ENCODE peak calls at places on chromosomes 5 and 9, in seven cellular contexts. G is Calu3, B is bronchial epithelial cell, T is neural crest cell, O is fibroblast of pulmonary artery, P is omental fat pad, N is endothelial cell. S is an unnamed sample.

GRCh38 chr9:135050072-135050990 is 37.1 kb upstream of the OLFM1 start:
- DNase-seq in G (no peak), B (no peak), T (no peak), O (no peak), P (no peak), N (no peak), S (peak; percentile 77)

GRCh38 chr9:133939386-133939785 is 52.7 kb downstream of the VAV2 start:
- DNase-seq in G (no peak), B (no peak), T (no peak), O (no peak), P (no peak), N (no peak), S (no peak)

GRCh38 chr5:147688965-147689364 is 93.6 kb downstream of the JAKMIP2 start:
- DNase-seq in G (no peak), B (peak; percentile 6), T (no peak), O (peak; percentile 22), P (no peak), N (no peak), S (no peak)

GRCh38 chr9:80492221-80492620 is 920.5 kb downstream of the TLE4 start:
- DNase-seq in G (peak; percentile 42), B (peak; percentile 13), T (no peak), O (peak; percentile 9), P (no peak), N (no peak), S (no peak)

GRCh38 chr5:61966991-61967390 is 339.0 kb upstream of the KIF2A start:
- DNase-seq in G (no peak), B (peak; percentile 30), T (no peak), O (no peak), P (no peak), N (no peak), S (no peak)

GRCh38 chr9:37961346-37961745 is 57.4 kb upstream of the SLC25A51 start:
- DNase-seq in G (no peak), B (no peak), T (no peak), O (no peak), P (no peak), N (no peak), S (no peak)

GRCh38 chr9:97359147-97359546 is 51.7 kb downstream of the CCDC180 start:
- DNase-seq in G (no peak), B (no peak), T (no peak), O (no peak), P (no peak), N (no peak), S (no peak)

GRCh38 chr5:66232701-66233100 is 88.6 kb downstream of the SREK1 start:
- DNase-seq in G (no peak), B (no peak), T (peak; percentile 10), O (peak; percentile 30), P (no peak), N (no peak), S (no peak)

GRCh38 chr9:13816837-13817236 is 497.1 kb downstream of the NFIB start:
- DNase-seq in G (no peak), B (peak; percentile 90), T (no peak), O (no peak), P (no peak), N (no peak), S (no peak)

GRCh38 chr9:17280350-17281012 is 145.6 kb downstream of the CNTLN start:
- DNase-seq in G (no peak), B (no peak), T (no peak), O (peak; percentile 63), P (no peak), N (no peak), S (no peak)

GRCh38 chr5:139649082-139649991 is 1.2 kb downstream of the CXXC5 start:
- DNase-seq in G (no peak), B (no peak), T (peak; percentile 38), O (no peak), P (no peak), N (peak; percentile 40), S (no peak)

GRCh38 chr5:9335754-9336495 is 209.9 kb downstream of the SEMA5A start:
- DNase-seq in G (no peak), B (peak; percentile 33), T (no peak), O (no peak), P (no peak), N (no peak), S (no peak)

GRCh38 chr5:117041926-117042595 is 467.4 kb upstream of the SEMA6A start:
- DNase-seq in G (no peak), B (no peak), T (no peak), O (no peak), P (no peak), N (no peak), S (no peak)

GRCh38 chr9:27348785-27349489 is 52.0 kb upstream of the EQTN start:
- DNase-seq in G (no peak), B (no peak), T (no peak), O (no peak), P (no peak), N (no peak), S (no peak)

GRCh38 chr9:117715411-117715989 is 11.3 kb downstream of the TLR4 start:
- DNase-seq in G (no peak), B (no peak), T (no peak), O (peak; percentile 69), P (no peak), N (no peak), S (no peak)

GRCh38 chr5:74546796-74547195 is 93.7 kb downstream of the ENC1 start:
- DNase-seq in G (no peak), B (peak; percentile 27), T (no peak), O (no peak), P (no peak), N (no peak), S (no peak)

GRCh38 chr9:4563105-4563504 is 72.8 kb downstream of the SLC1A1 start:
- DNase-seq in G (no peak), B (no peak), T (no peak), O (no peak), P (no peak), N (no peak), S (no peak)

GRCh38 chr5:141681295-141681694 is 735 bp downstream of the ARAP3 start:
- DNase-seq in G (no peak), B (no peak), T (no peak), O (no peak), P (no peak), N (no peak), S (no peak)

GRCh38 chr5:133363807-133364587 is 248.3 kb downstream of the FSTL4 start:
- DNase-seq in G (no peak), B (no peak), T (no peak), O (no peak), P (no peak), N (no peak), S (peak; percentile 62)

GRCh38 chr5:133364916-133365315 is 247.4 kb downstream of the FSTL4 start:
- DNase-seq in G (no peak), B (no peak), T (no peak), O (no peak), P (no peak), N (no peak), S (no peak)

GRCh38 chr5:133366438-133366837 is 245.9 kb downstream of the FSTL4 start:
- DNase-seq in G (no peak), B (peak; percentile 53), T (no peak), O (no peak), P (no peak), N (no peak), S (no peak)

GRCh38 chr5:133365738-133366137 is 246.6 kb downstream of the FSTL4 start:
- DNase-seq in G (no peak), B (no peak), T (no peak), O (no peak), P (no peak), N (no peak), S (peak; percentile 64)

DNA sequence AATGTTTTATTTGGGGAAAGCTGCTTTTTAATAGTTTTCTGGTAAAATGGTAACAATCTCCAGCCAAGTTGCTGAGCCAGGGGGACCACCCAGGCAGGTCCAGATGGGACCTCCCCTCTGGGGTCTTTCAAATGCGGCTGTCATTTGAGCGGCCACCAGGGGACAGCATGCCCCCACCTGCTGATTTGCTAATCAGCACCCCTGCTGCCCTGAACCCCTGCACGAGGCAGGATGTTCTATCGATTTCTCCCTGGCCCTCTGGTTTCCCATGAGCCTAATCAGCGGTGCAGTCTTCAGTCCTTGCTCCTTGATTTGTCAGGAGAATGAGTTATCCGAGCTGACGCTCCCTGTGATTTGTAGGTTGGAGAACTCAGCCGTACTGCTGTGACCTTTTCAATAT is 247.0 kb downstream of the FSTL4 start:
- DNase-seq in G (peak; percentile 25), B (no peak), T (peak; percentile 48), O (no peak), P (no peak), N (peak; percentile 27), S (peak; percentile 72)
- TF ChIP-seq CTCF in G (peak; percentile 51), B (peak; percentile 32), T (peak; percentile 62), O (no peak), P (no peak), N (peak; percentile 44), S (no peak)

GRCh38 chr9:87749335-87750035 is 23.6 kb downstream of the CTSL start:
- DNase-seq in G (no peak), B (no peak), T (no peak), O (no peak), P (no peak), N (no peak), S (no peak)
- TF ChIP-seq CTCF in G (no peak), B (no peak), T (no peak), O (no peak), P (no peak), N (no peak), S (no peak)

DNA sequence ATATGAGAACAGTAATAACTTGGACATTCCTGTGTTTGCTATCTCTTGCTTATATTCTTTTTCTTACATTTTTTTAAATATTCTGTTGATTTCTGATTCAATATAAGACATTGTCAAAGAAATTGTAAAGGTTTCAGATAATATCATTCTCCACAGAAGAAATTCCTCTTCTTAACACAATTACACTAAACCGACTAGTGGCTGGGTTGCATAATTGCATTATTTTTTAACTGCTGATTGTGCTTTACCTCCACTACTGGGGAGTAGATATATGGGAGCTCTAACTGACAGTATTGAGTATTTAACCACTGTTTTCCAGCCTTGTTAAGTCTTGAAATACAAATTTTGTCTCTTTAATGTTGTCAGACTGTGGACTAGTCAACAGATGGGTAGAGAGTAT is 723.8 kb upstream of the EDIL3 start:
- DNase-seq in G (no peak), B (no peak), T (no peak), O (no peak), P (no peak), N (no peak), S (no peak)
- TF ChIP-seq CTCF in G (no peak), B (no peak), T (peak; percentile 35), O (no peak), P (no peak), N (peak; percentile 38), S (peak; percentile 18)

GRCh38 chr9:78235771-78236510 is at the start of gene CEP78:
- DNase-seq in G (peak; percentile 87), B (peak; percentile 88), T (peak; percentile 87), O (peak; percentile 95), P (peak; percentile 64), N (peak; percentile 90), S (peak; percentile 96)

GRCh38 chr9:78238061-78239038 is 2.5 kb downstream of the CEP78 start:
- DNase-seq in G (no peak), B (no peak), T (no peak), O (no peak), P (no peak), N (no peak), S (no peak)

GRCh38 chr9:78242041-78242440 is 6.2 kb downstream of the CEP78 start:
- DNase-seq in G (no peak), B (no peak), T (no peak), O (no peak), P (no peak), N (no peak), S (no peak)

GRCh38 chr9:78236511-78236950 is 656 bp downstream of the CEP78 start:
- DNase-seq in G (no peak), B (peak; percentile 24), T (no peak), O (peak; percentile 7), P (no peak), N (no peak), S (no peak)

GRCh38 chr9:78239506-78239905 is 3.6 kb downstream of the CEP78 start:
- DNase-seq in G (no peak), B (peak; percentile 44), T (no peak), O (no peak), P (no peak), N (no peak), S (no peak)
- TF ChIP-seq CTCF in G (no peak), B (peak; percentile 83), T (peak; percentile 48), O (peak; percentile 29), P (no peak), N (no peak), S (peak; percentile 30)